ENCODE peak calls at places on chromosomes 2 and 18, in five cellular contexts. One of them, this sample, is unnamed.

GRCh38 chr2:48510329-48510728 is 19.6 kb upstream of the STON1 start:
- DNase-seq in activated CD4-positive, alpha-beta T cell treated with anti-CD3 and anti-CD28 coated beads, Interleukin-2, amount 50 U/mL, for 4 hours: no peak
- DNase-seq in retina: no peak
- DNase-seq in central memory CD4-positive, alpha-beta T cell: no peak
- DNase-seq in 8988T: no peak
- DNase-seq in this sample: no peak

GRCh38 chr2:157782057-157782845 is 93.9 kb downstream of the ACVR1 start:
- DNase-seq in activated CD4-positive, alpha-beta T cell treated with anti-CD3 and anti-CD28 coated beads, Interleukin-2, amount 50 U/mL, for 4 hours: no peak
- DNase-seq in retina: peak; percentile 25
- DNase-seq in central memory CD4-positive, alpha-beta T cell: no peak
- DNase-seq in 8988T: no peak
- DNase-seq in this sample: no peak

GRCh38 chr2:110104025-110104771 is 11.4 kb downstream of the MALL start:
- DNase-seq in activated CD4-positive, alpha-beta T cell treated with anti-CD3 and anti-CD28 coated beads, Interleukin-2, amount 50 U/mL, for 4 hours: no peak
- DNase-seq in retina: no peak
- DNase-seq in central memory CD4-positive, alpha-beta T cell: no peak
- DNase-seq in 8988T: no peak
- DNase-seq in this sample: no peak

GRCh38 chr2:217393585-217394032 is 533.7 kb upstream of the TNP1 start:
- DNase-seq in activated CD4-positive, alpha-beta T cell treated with anti-CD3 and anti-CD28 coated beads, Interleukin-2, amount 50 U/mL, for 4 hours: no peak
- DNase-seq in retina: no peak
- DNase-seq in central memory CD4-positive, alpha-beta T cell: no peak
- DNase-seq in 8988T: no peak
- DNase-seq in this sample: no peak

GRCh38 chr2:10770956-10771750 is 41.4 kb downstream of the PDIA6 start:
- DNase-seq in activated CD4-positive, alpha-beta T cell treated with anti-CD3 and anti-CD28 coated beads, Interleukin-2, amount 50 U/mL, for 4 hours: no peak
- DNase-seq in retina: no peak
- DNase-seq in central memory CD4-positive, alpha-beta T cell: no peak
- DNase-seq in 8988T: no peak
- DNase-seq in this sample: no peak

GRCh38 chr2:27086722-27087446 is at the start of gene KHK:
- DNase-seq in activated CD4-positive, alpha-beta T cell treated with anti-CD3 and anti-CD28 coated beads, Interleukin-2, amount 50 U/mL, for 4 hours: no peak
- DNase-seq in retina: peak; percentile 83
- DNase-seq in central memory CD4-positive, alpha-beta T cell: no peak
- DNase-seq in 8988T: peak; percentile 88
- DNase-seq in this sample: no peak

GRCh38 chr2:70937866-70938579 is 2.3 kb downstream of the ATP6V1B1 start:
- DNase-seq in activated CD4-positive, alpha-beta T cell treated with anti-CD3 and anti-CD28 coated beads, Interleukin-2, amount 50 U/mL, for 4 hours: no peak
- DNase-seq in retina: peak; percentile 29
- DNase-seq in central memory CD4-positive, alpha-beta T cell: no peak
- DNase-seq in 8988T: no peak
- DNase-seq in this sample: no peak

GRCh38 chr2:131123192-131123591 is 18.1 kb downstream of the PLEKHB2 start:
- DNase-seq in activated CD4-positive, alpha-beta T cell treated with anti-CD3 and anti-CD28 coated beads, Interleukin-2, amount 50 U/mL, for 4 hours: no peak
- DNase-seq in retina: no peak
- DNase-seq in central memory CD4-positive, alpha-beta T cell: no peak
- DNase-seq in 8988T: no peak
- DNase-seq in this sample: no peak

GRCh38 chr2:234495076-234495800 is 1.6 kb downstream of the ARL4C start:
- DNase-seq in activated CD4-positive, alpha-beta T cell treated with anti-CD3 and anti-CD28 coated beads, Interleukin-2, amount 50 U/mL, for 4 hours: peak; percentile 10
- DNase-seq in retina: peak; percentile 64
- DNase-seq in central memory CD4-positive, alpha-beta T cell: peak; percentile 28
- DNase-seq in 8988T: peak; percentile 55
- DNase-seq in this sample: peak; percentile 57

GRCh38 chr18:51078026-51078425 is 48.0 kb downstream of the SMAD4 start:
- DNase-seq in activated CD4-positive, alpha-beta T cell treated with anti-CD3 and anti-CD28 coated beads, Interleukin-2, amount 50 U/mL, for 4 hours: no peak
- DNase-seq in retina: no peak
- DNase-seq in central memory CD4-positive, alpha-beta T cell: no peak
- DNase-seq in 8988T: no peak
- DNase-seq in this sample: no peak

GRCh38 chr18:14086459-14087231 is 45.6 kb downstream of the ZNF519 start:
- DNase-seq in activated CD4-positive, alpha-beta T cell treated with anti-CD3 and anti-CD28 coated beads, Interleukin-2, amount 50 U/mL, for 4 hours: no peak
- DNase-seq in retina: peak; percentile 82
- DNase-seq in central memory CD4-positive, alpha-beta T cell: no peak
- DNase-seq in 8988T: peak; percentile 24
- DNase-seq in this sample: no peak

GRCh38 chr18:13381907-13382682 is 163.5 kb downstream of the LDLRAD4 start:
- DNase-seq in activated CD4-positive, alpha-beta T cell treated with anti-CD3 and anti-CD28 coated beads, Interleukin-2, amount 50 U/mL, for 4 hours: no peak
- DNase-seq in retina: peak; percentile 75
- DNase-seq in central memory CD4-positive, alpha-beta T cell: peak; percentile 82
- DNase-seq in 8988T: no peak
- DNase-seq in this sample: peak; percentile 83

GRCh38 chr2:135256531-135257258 is 204.6 kb downstream of the RAB3GAP1 start:
- DNase-seq in activated CD4-positive, alpha-beta T cell treated with anti-CD3 and anti-CD28 coated beads, Interleukin-2, amount 50 U/mL, for 4 hours: no peak
- DNase-seq in retina: no peak
- DNase-seq in central memory CD4-positive, alpha-beta T cell: no peak
- DNase-seq in 8988T: no peak
- DNase-seq in this sample: no peak

GRCh38 chr18:75810481-75810880 is 383.0 kb upstream of the SMIM21 start:
- DNase-seq in activated CD4-positive, alpha-beta T cell treated with anti-CD3 and anti-CD28 coated beads, Interleukin-2, amount 50 U/mL, for 4 hours: no peak
- DNase-seq in retina: no peak
- DNase-seq in central memory CD4-positive, alpha-beta T cell: no peak
- DNase-seq in 8988T: no peak
- DNase-seq in this sample: no peak

GRCh38 chr2:112751451-112752197 is 12.8 kb downstream of the CKAP2L start:
- DNase-seq in activated CD4-positive, alpha-beta T cell treated with anti-CD3 and anti-CD28 coated beads, Interleukin-2, amount 50 U/mL, for 4 hours: no peak
- DNase-seq in retina: no peak
- DNase-seq in central memory CD4-positive, alpha-beta T cell: no peak
- DNase-seq in 8988T: no peak
- DNase-seq in this sample: no peak

GRCh38 chr2:72142743-72143440 is 4.8 kb downstream of the CYP26B1 start:
- DNase-seq in activated CD4-positive, alpha-beta T cell treated with anti-CD3 and anti-CD28 coated beads, Interleukin-2, amount 50 U/mL, for 4 hours: no peak
- DNase-seq in retina: peak; percentile 79
- DNase-seq in central memory CD4-positive, alpha-beta T cell: no peak
- DNase-seq in 8988T: no peak
- DNase-seq in this sample: no peak

GRCh38 chr18:13366977-13367892 is 148.7 kb downstream of the LDLRAD4 start:
- DNase-seq in activated CD4-positive, alpha-beta T cell treated with anti-CD3 and anti-CD28 coated beads, Interleukin-2, amount 50 U/mL, for 4 hours: no peak
- DNase-seq in retina: no peak
- DNase-seq in central memory CD4-positive, alpha-beta T cell: no peak
- DNase-seq in 8988T: no peak
- DNase-seq in this sample: no peak

GRCh38 chr18:48064978-48065600 is 134.6 kb upstream of the SMAD2 start:
- DNase-seq in activated CD4-positive, alpha-beta T cell treated with anti-CD3 and anti-CD28 coated beads, Interleukin-2, amount 50 U/mL, for 4 hours: no peak
- DNase-seq in retina: no peak
- DNase-seq in central memory CD4-positive, alpha-beta T cell: no peak
- DNase-seq in 8988T: no peak
- DNase-seq in this sample: no peak

GRCh38 chr2:24048662-24049484 is 668 bp upstream of the FKBP1B start:
- DNase-seq in activated CD4-positive, alpha-beta T cell treated with anti-CD3 and anti-CD28 coated beads, Interleukin-2, amount 50 U/mL, for 4 hours: no peak
- DNase-seq in retina: peak; percentile 57
- DNase-seq in central memory CD4-positive, alpha-beta T cell: no peak
- DNase-seq in 8988T: no peak
- DNase-seq in this sample: no peak

GRCh38 chr2:113052767-113053166 is at the start of gene IL36B:
- DNase-seq in activated CD4-positive, alpha-beta T cell treated with anti-CD3 and anti-CD28 coated beads, Interleukin-2, amount 50 U/mL, for 4 hours: no peak
- DNase-seq in retina: no peak
- DNase-seq in central memory CD4-positive, alpha-beta T cell: no peak
- DNase-seq in 8988T: no peak
- DNase-seq in this sample: no peak

GRCh38 chr18:23837591-23837990 is 148.3 kb downstream of the LAMA3 start:
- DNase-seq in activated CD4-positive, alpha-beta T cell treated with anti-CD3 and anti-CD28 coated beads, Interleukin-2, amount 50 U/mL, for 4 hours: no peak
- DNase-seq in retina: no peak
- DNase-seq in central memory CD4-positive, alpha-beta T cell: no peak
- DNase-seq in 8988T: no peak
- DNase-seq in this sample: no peak

GRCh38 chr2:48209214-48209885 is 303.1 kb upstream of the FBXO11 start:
- DNase-seq in activated CD4-positive, alpha-beta T cell treated with anti-CD3 and anti-CD28 coated beads, Interleukin-2, amount 50 U/mL, for 4 hours: no peak
- DNase-seq in retina: no peak
- DNase-seq in central memory CD4-positive, alpha-beta T cell: no peak
- DNase-seq in 8988T: no peak
- DNase-seq in this sample: no peak

GRCh38 chr2:27960237-27960912 is 69.8 kb downstream of the BABAM2 start:
- DNase-seq in activated CD4-positive, alpha-beta T cell treated with anti-CD3 and anti-CD28 coated beads, Interleukin-2, amount 50 U/mL, for 4 hours: no peak
- DNase-seq in retina: peak; percentile 36
- DNase-seq in central memory CD4-positive, alpha-beta T cell: peak; percentile 36
- DNase-seq in 8988T: no peak
- DNase-seq in this sample: peak; percentile 47

GRCh38 chr2:240457223-240458043 is 22.0 kb downstream of the GPC1 start:
- DNase-seq in activated CD4-positive, alpha-beta T cell treated with anti-CD3 and anti-CD28 coated beads, Interleukin-2, amount 50 U/mL, for 4 hours: no peak
- DNase-seq in retina: no peak
- DNase-seq in central memory CD4-positive, alpha-beta T cell: no peak
- DNase-seq in 8988T: no peak
- DNase-seq in this sample: no peak

GRCh38 chr2:224816816-224817215 is 100.7 kb upstream of the CCDC195 start:
- DNase-seq in activated CD4-positive, alpha-beta T cell treated with anti-CD3 and anti-CD28 coated beads, Interleukin-2, amount 50 U/mL, for 4 hours: no peak
- DNase-seq in retina: no peak
- DNase-seq in central memory CD4-positive, alpha-beta T cell: no peak
- DNase-seq in 8988T: peak; percentile 29
- DNase-seq in this sample: no peak

GRCh38 chr18:54192415-54192814 is 32.1 kb downstream of the MBD2 start:
- DNase-seq in activated CD4-positive, alpha-beta T cell treated with anti-CD3 and anti-CD28 coated beads, Interleukin-2, amount 50 U/mL, for 4 hours: no peak
- DNase-seq in retina: no peak
- DNase-seq in central memory CD4-positive, alpha-beta T cell: no peak
- DNase-seq in 8988T: no peak
- DNase-seq in this sample: no peak

GRCh38 chr2:88182721-88183120 is 12.6 kb downstream of the THNSL2 start:
- DNase-seq in activated CD4-positive, alpha-beta T cell treated with anti-CD3 and anti-CD28 coated beads, Interleukin-2, amount 50 U/mL, for 4 hours: no peak
- DNase-seq in retina: no peak
- DNase-seq in central memory CD4-positive, alpha-beta T cell: no peak
- DNase-seq in 8988T: no peak
- DNase-seq in this sample: no peak

GRCh38 chr18:56380682-56381081 is 257.7 kb downstream of the TXNL1 start:
- DNase-seq in activated CD4-positive, alpha-beta T cell treated with anti-CD3 and anti-CD28 coated beads, Interleukin-2, amount 50 U/mL, for 4 hours: no peak
- DNase-seq in retina: no peak
- DNase-seq in central memory CD4-positive, alpha-beta T cell: no peak
- DNase-seq in 8988T: no peak
- DNase-seq in this sample: no peak

GRCh38 chr2:173044686-173045085 is 31.0 kb upstream of the MAP3K20 start:
- DNase-seq in activated CD4-positive, alpha-beta T cell treated with anti-CD3 and anti-CD28 coated beads, Interleukin-2, amount 50 U/mL, for 4 hours: no peak
- DNase-seq in retina: no peak
- DNase-seq in central memory CD4-positive, alpha-beta T cell: no peak
- DNase-seq in 8988T: no peak
- DNase-seq in this sample: no peak

GRCh38 chr2:228527481-228527880 is 346.0 kb upstream of the SPHKAP start:
- DNase-seq in activated CD4-positive, alpha-beta T cell treated with anti-CD3 and anti-CD28 coated beads, Interleukin-2, amount 50 U/mL, for 4 hours: no peak
- DNase-seq in retina: no peak
- DNase-seq in central memory CD4-positive, alpha-beta T cell: no peak
- DNase-seq in 8988T: no peak
- DNase-seq in this sample: no peak

GRCh38 chr2:144421606-144422510 is 98.1 kb downstream of the ZEB2 start:
- DNase-seq in activated CD4-positive, alpha-beta T cell treated with anti-CD3 and anti-CD28 coated beads, Interleukin-2, amount 50 U/mL, for 4 hours: no peak
- DNase-seq in retina: no peak
- DNase-seq in central memory CD4-positive, alpha-beta T cell: no peak
- DNase-seq in 8988T: no peak
- DNase-seq in this sample: no peak

GRCh38 chr18:72826736-72827135 is 41.1 kb downstream of the NETO1 start:
- DNase-seq in activated CD4-positive, alpha-beta T cell treated with anti-CD3 and anti-CD28 coated beads, Interleukin-2, amount 50 U/mL, for 4 hours: no peak
- DNase-seq in retina: no peak
- DNase-seq in central memory CD4-positive, alpha-beta T cell: no peak
- DNase-seq in 8988T: no peak
- DNase-seq in this sample: no peak

GRCh38 chr2:159875083-159875482 is 77.1 kb upstream of the CD302 start:
- DNase-seq in activated CD4-positive, alpha-beta T cell treated with anti-CD3 and anti-CD28 coated beads, Interleukin-2, amount 50 U/mL, for 4 hours: no peak
- DNase-seq in retina: peak; percentile 40
- DNase-seq in central memory CD4-positive, alpha-beta T cell: no peak
- DNase-seq in 8988T: no peak
- DNase-seq in this sample: peak; percentile 2

GRCh38 chr18:23282437-23282781 is 147.1 kb downstream of the CABLES1 start:
- DNase-seq in activated CD4-positive, alpha-beta T cell treated with anti-CD3 and anti-CD28 coated beads, Interleukin-2, amount 50 U/mL, for 4 hours: no peak
- DNase-seq in retina: no peak
- DNase-seq in central memory CD4-positive, alpha-beta T cell: no peak
- DNase-seq in 8988T: no peak
- DNase-seq in this sample: no peak

GRCh38 chr2:83640506-83640905 is 818.6 kb downstream of the SUCLG1 start:
- DNase-seq in activated CD4-positive, alpha-beta T cell treated with anti-CD3 and anti-CD28 coated beads, Interleukin-2, amount 50 U/mL, for 4 hours: no peak
- DNase-seq in retina: no peak
- DNase-seq in central memory CD4-positive, alpha-beta T cell: no peak
- DNase-seq in 8988T: no peak
- DNase-seq in this sample: no peak

GRCh38 chr2:105239924-105240323 is 1.6 kb upstream of the GPR45 start:
- DNase-seq in activated CD4-positive, alpha-beta T cell treated with anti-CD3 and anti-CD28 coated beads, Interleukin-2, amount 50 U/mL, for 4 hours: no peak
- DNase-seq in retina: no peak
- DNase-seq in central memory CD4-positive, alpha-beta T cell: no peak
- DNase-seq in 8988T: no peak
- DNase-seq in this sample: no peak

GRCh38 chr2:189783927-189784867 is at the start of the genes ORMDL1 and PMS1:
- DNase-seq in activated CD4-positive, alpha-beta T cell treated with anti-CD3 and anti-CD28 coated beads, Interleukin-2, amount 50 U/mL, for 4 hours: peak; percentile 89
- DNase-seq in retina: peak; percentile 100
- DNase-seq in central memory CD4-positive, alpha-beta T cell: peak; percentile 95
- DNase-seq in 8988T: peak; percentile 69
- DNase-seq in this sample: peak; percentile 96

GRCh38 chr2:174972924-174973323 is 32.3 kb downstream of the CHN1 start:
- DNase-seq in activated CD4-positive, alpha-beta T cell treated with anti-CD3 and anti-CD28 coated beads, Interleukin-2, amount 50 U/mL, for 4 hours: no peak
- DNase-seq in retina: no peak
- DNase-seq in central memory CD4-positive, alpha-beta T cell: no peak
- DNase-seq in 8988T: no peak
- DNase-seq in this sample: no peak

GRCh38 chr2:242098445-242099128 is 229.1 kb downstream of the RTP5 start:
- DNase-seq in activated CD4-positive, alpha-beta T cell treated with anti-CD3 and anti-CD28 coated beads, Interleukin-2, amount 50 U/mL, for 4 hours: no peak
- DNase-seq in retina: no peak
- DNase-seq in central memory CD4-positive, alpha-beta T cell: no peak
- DNase-seq in 8988T: no peak
- DNase-seq in this sample: no peak

GRCh38 chr2:9000442-9000841 is 3.0 kb downstream of the MBOAT2 start:
- DNase-seq in activated CD4-positive, alpha-beta T cell treated with anti-CD3 and anti-CD28 coated beads, Interleukin-2, amount 50 U/mL, for 4 hours: no peak
- DNase-seq in retina: no peak
- DNase-seq in central memory CD4-positive, alpha-beta T cell: no peak
- DNase-seq in 8988T: no peak
- DNase-seq in this sample: no peak